ENCODE peak calls at places on chromosomes 11 and 22, in ten cellular contexts. K, O, H, W, B, S, J, I, Z and X are unnamed samples.

GRCh38 chr22:40239345-40239683 is 61.6 kb downstream of the TNRC6B start:
- DNase-seq in S (no peak), W (no peak), B (no peak), H (no peak), J (no peak), I (no peak), O (no peak), K (no peak), Z (no peak), X (no peak)

GRCh38 chr11:134474942-134475341 is 62.9 kb upstream of the B3GAT1 start:
- DNase-seq in Z (no peak), S (no peak), H (no peak), J (no peak), W (no peak), I (no peak), K (no peak), O (no peak), B (no peak), X (no peak)

GRCh38 chr11:22454461-22454860 is 116.3 kb downstream of the SLC17A6 start:
- DNase-seq in B (no peak), Z (no peak), K (no peak), J (no peak), S (no peak), O (no peak), H (no peak), W (no peak), I (no peak), X (no peak)

GRCh38 chr11:110196241-110196754 is 100.1 kb downstream of the RDX start:
- DNase-seq in H (no peak), Z (peak), S (no peak), I (peak), B (no peak), O (peak), K (no peak), W (no peak), J (no peak), X (no peak)

GRCh38 chr22:30235687-30236170 is 10.8 kb downstream of the LIF start:
- DNase-seq in S (no peak), Z (peak), B (no peak), W (peak), H (no peak), I (no peak), J (peak), K (no peak), O (peak), X (no peak)

GRCh38 chr11:12792590-12792989 is 118.4 kb downstream of the TEAD1 start:
- DNase-seq in W (no peak), S (no peak), Z (no peak), O (no peak), B (no peak), K (no peak), I (no peak), H (no peak), J (no peak), X (no peak)

GRCh38 chr11:10064828-10065227 is 229.2 kb downstream of the SBF2 start:
- DNase-seq in S (no peak), J (no peak), B (no peak), O (no peak), Z (no peak), I (no peak), H (no peak), W (no peak), K (no peak), X (no peak)

GRCh38 chr22:19719055-19719482 is 4.3 kb upstream of the GP1BB start:
- DNase-seq in K (no peak), J (no peak), Z (no peak), S (no peak), H (no peak), O (no peak), B (peak), W (no peak), I (no peak), X (no peak)

GRCh38 chr11:111565111-111565720 is 24.7 kb downstream of the LAYN start:
- DNase-seq in B (peak), H (peak), S (peak), Z (peak), I (peak), W (peak), O (peak), K (peak), J (no peak), X (peak)

GRCh38 chr11:61126266-61126665 is 24.0 kb downstream of the CD5 start:
- DNase-seq in O (no peak), H (peak), B (peak), Z (no peak), K (no peak), I (no peak), J (no peak), S (no peak), W (no peak), X (no peak)
- TF ChIP-seq CTCF in O (no peak), H (no peak), B (no peak), Z (no peak), K (no peak), I (no peak), J (no peak), S (no peak), W (no peak), X (no peak)

DNA sequence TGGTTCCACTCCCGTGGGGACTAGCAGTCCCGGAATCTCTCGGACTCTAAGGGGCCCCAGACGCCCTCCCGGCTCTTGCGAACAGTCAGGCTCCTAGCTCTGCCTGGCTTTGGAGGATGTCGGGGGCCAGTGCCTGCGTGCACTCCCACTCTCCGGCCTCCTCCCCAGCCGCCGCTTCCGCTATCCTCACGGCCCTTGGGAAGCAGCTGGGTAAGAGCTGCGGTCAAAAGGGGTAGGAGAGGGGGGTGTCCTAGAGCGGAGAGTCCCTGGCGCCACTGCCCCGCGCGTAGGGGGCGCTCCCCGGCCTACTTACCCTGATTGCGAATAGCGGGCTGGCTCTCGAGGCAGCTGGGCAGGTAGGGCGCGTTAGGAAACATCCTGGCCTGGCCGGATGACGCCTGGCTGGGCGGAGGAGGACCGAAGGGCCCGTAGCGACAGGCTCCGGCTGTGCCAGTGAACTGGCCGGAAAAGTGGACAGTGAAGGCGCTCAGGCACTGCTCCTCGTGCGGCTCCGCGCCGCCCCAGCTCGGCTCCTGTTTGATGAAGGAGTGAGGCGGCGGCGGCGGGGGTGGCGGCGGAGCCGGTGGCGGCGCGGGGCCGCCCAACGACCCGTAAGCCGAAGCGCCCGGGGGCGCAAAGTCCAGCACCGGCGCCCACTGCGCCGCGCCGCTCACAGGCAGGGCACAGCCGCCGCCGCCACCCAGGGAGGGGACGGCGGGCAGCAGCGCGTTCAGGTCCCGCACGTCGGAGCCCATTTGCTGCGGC is 770 bp downstream of the WT1 start:
- DNase-seq in H (peak), K (peak), J (no peak), O (no peak), Z (peak), I (no peak), W (no peak), S (no peak), B (peak), X (peak)
- TF ChIP-seq CTCF in H (no peak), K (no peak), J (no peak), O (no peak), Z (peak), I (no peak), W (no peak), S (no peak), B (no peak), X (peak)

DNA sequence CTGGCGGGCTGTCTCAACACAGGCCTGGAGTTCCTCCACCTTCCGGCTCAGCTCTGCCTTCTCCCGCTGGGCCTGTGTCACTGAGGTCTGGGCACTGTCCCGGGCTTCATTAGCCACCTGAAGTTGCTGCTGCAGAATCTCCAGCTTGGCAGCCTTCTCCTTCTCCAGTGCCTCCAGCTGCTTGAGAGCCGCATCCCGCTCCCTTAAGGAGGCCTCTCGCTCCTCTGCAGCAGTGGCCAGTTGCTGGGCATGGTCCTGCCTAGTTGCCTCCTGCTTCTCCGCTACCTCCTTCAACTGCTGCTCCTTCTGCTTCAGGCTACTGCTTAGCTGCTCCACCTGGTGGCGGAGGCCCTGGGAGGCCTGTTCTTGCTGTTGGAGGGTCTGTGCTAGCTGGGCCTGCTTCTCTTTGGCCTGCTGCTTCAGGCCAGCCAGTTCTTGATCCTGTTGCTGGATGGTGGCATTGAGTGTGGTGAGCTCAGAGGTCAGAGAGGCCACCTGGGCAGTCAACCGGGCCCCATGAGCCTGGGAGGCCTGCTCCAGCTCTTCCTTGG is 16.9 kb downstream of the IL18BP start:
- DNase-seq in K (peak), W (peak), I (no peak), J (no peak), Z (no peak), H (peak), O (no peak), B (no peak), S (no peak), X (no peak)
- TF ChIP-seq CTCF in K (peak), W (no peak), I (peak), J (no peak), Z (peak), H (no peak), O (no peak), B (no peak), S (no peak), X (peak)

GRCh38 chr11:131246156-131246555 is 124.3 kb upstream of the NTM start:
- DNase-seq in J (no peak), K (no peak), H (no peak), O (no peak), I (no peak), S (no peak), B (no peak), Z (no peak), W (no peak), X (no peak)

GRCh38 chr11:131248588-131248987 is 121.8 kb upstream of the NTM start:
- DNase-seq in B (no peak), O (no peak), Z (no peak), K (no peak), H (no peak), J (no peak), I (no peak), S (no peak), W (no peak), X (no peak)

GRCh38 chr11:131242616-131243015 is 127.8 kb upstream of the NTM start:
- DNase-seq in K (no peak), S (no peak), O (no peak), J (no peak), I (no peak), H (no peak), W (no peak), B (no peak), Z (no peak), X (no peak)

GRCh38 chr11:131246589-131247164 is 123.7 kb upstream of the NTM start:
- DNase-seq in W (no peak), H (peak), B (peak), Z (no peak), S (peak), K (no peak), O (no peak), J (peak), I (no peak), X (peak)
- TF ChIP-seq CTCF in W (no peak), H (peak), B (peak), Z (no peak), S (no peak), K (peak), O (no peak), J (peak), I (peak), X (peak)

GRCh38 chr11:115497303-115497702 is 6.9 kb downstream of the CADM1 start:
- DNase-seq in S (no peak), W (no peak), Z (no peak), B (no peak), K (peak), H (no peak), O (no peak), I (no peak), J (no peak), X (no peak)

GRCh38 chr11:115489466-115489865 is 14.7 kb downstream of the CADM1 start:
- DNase-seq in W (no peak), H (no peak), O (no peak), I (no peak), J (no peak), K (no peak), Z (no peak), B (no peak), S (no peak), X (no peak)

GRCh38 chr11:115496892-115497291 is 7.3 kb downstream of the CADM1 start:
- DNase-seq in B (no peak), O (no peak), W (no peak), K (no peak), J (no peak), I (no peak), S (no peak), Z (no peak), H (no peak), X (no peak)

GRCh38 chr11:115493488-115493887 is 10.7 kb downstream of the CADM1 start:
- DNase-seq in Z (no peak), H (no peak), O (no peak), S (no peak), W (no peak), J (no peak), K (no peak), B (no peak), I (no peak), X (no peak)

GRCh38 chr11:115493905-115494304 is 10.3 kb downstream of the CADM1 start:
- DNase-seq in K (no peak), B (no peak), O (no peak), J (no peak), H (no peak), W (no peak), S (no peak), I (no peak), Z (no peak), X (no peak)
- TF ChIP-seq CTCF in K (no peak), B (no peak), O (no peak), J (no peak), H (no peak), W (no peak), S (no peak), I (no peak), Z (no peak), X (no peak)

DNA sequence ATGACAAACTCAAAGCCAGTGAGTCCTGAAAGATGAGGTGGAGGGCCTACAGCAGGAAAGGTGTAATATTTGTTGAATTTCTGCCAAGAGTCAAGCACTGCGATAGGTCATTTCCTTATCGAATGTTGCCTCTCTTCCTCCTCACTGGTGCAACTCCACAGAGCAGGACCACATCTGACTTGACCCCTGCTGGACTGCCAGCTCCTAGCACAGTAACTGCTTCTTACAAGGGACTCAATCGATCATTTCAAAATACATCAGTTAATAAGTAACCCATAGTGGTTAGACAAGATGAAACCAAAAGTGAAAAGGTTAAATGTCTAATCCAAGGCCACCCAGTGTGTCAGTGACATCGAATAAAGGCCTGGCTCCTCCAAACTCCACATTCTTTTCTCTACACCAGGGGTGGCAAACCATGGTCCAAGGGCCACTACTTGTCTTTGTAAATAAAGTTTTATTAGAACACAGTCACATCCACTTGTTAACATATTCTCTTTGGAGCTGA is 98.5 kb upstream of the CSNK2A3 start:
- DNase-seq in B (no peak), S (no peak), K (peak), W (peak), Z (peak), O (peak), J (no peak), I (no peak), H (no peak), X (no peak)
- TF ChIP-seq CTCF in B (no peak), S (no peak), K (no peak), W (peak), Z (no peak), O (no peak), J (no peak), I (no peak), H (no peak), X (no peak)

DNA sequence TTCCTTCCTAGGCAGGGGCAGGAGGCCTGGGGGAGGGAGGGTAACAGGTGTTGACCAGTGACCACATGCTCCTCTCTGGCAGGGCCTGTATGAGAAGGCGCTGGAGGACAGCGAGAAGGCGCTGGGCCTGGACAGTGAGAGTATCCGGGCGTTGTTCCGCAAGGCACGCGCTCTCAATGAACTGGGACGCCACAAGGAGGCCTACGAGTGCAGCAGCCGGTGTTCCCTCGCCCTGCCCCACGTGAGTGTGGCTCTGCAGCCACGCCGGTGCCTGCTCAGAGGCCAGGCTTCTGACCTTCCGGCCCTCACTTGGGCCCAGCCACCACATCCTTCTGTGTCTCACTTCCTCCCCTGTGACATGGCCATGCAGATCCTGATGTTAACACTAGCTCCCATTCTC is 25.8 kb downstream of the ZC3H7B start:
- DNase-seq in B (no peak), I (no peak), O (no peak), Z (no peak), S (no peak), K (no peak), H (no peak), J (no peak), W (no peak), X (no peak)
- TF ChIP-seq CTCF in B (no peak), I (no peak), O (no peak), Z (no peak), S (no peak), K (no peak), H (no peak), J (no peak), W (no peak), X (no peak)

GRCh38 chr11:77471520-77472234 is 2.2 kb downstream of the PAK1 start:
- DNase-seq in W (peak), B (no peak), I (no peak), J (no peak), K (no peak), O (no peak), S (no peak), H (peak), Z (peak), X (peak)
- TF ChIP-seq CTCF in W (peak), B (no peak), I (no peak), J (no peak), K (no peak), O (no peak), S (no peak), H (peak), Z (peak), X (peak)

GRCh38 chr11:124867700-124868099 is 2.5 kb downstream of the ROBO3 start:
- DNase-seq in Z (peak), H (no peak), W (no peak), B (no peak), K (peak), O (peak), S (peak), I (no peak), J (no peak), X (no peak)
- TF ChIP-seq CTCF in Z (peak), H (peak), W (peak), B (no peak), K (peak), O (peak), S (no peak), I (peak), J (peak), X (peak)